ENCODE peak calls at places on chromosome 18, in six cellular contexts. One of them, this sample, is unnamed.

GRCh38 chr18:47248610-47249343 is 2.7 kb downstream of the SKOR2 start:
- DNase-seq in activated CD4-positive, alpha-beta T cell treated with anti-CD3 and anti-CD28 coated beads, Interleukin-2, amount 50 U/mL, for 1 hour: no peak
- DNase-seq in stimulated activated CD4-positive, alpha-beta T cell treated with anti-CD3 and anti-CD28 coated beads, Interleukin-12 subunit alpha, Interleukin-12 subunit beta, amount 100 ng/mL, for 4 hours: no peak
- DNase-seq in occipital lobe: no peak
- DNase-seq in sciatic nerve: no peak
- DNase-seq in right cardiac atrium: no peak
- DNase-seq in this sample: no peak

GRCh38 chr18:13264986-13265900 is 46.7 kb downstream of the LDLRAD4 start:
- DNase-seq in activated CD4-positive, alpha-beta T cell treated with anti-CD3 and anti-CD28 coated beads, Interleukin-2, amount 50 U/mL, for 1 hour: no peak
- DNase-seq in stimulated activated CD4-positive, alpha-beta T cell treated with anti-CD3 and anti-CD28 coated beads, Interleukin-12 subunit alpha, Interleukin-12 subunit beta, amount 100 ng/mL, for 4 hours: peak; percentile 42
- DNase-seq in occipital lobe: no peak
- DNase-seq in sciatic nerve: peak; percentile 45
- DNase-seq in right cardiac atrium: no peak
- DNase-seq in this sample: no peak

GRCh38 chr18:11154369-11154982 is 5.1 kb upstream of the PIEZO2 start:
- DNase-seq in activated CD4-positive, alpha-beta T cell treated with anti-CD3 and anti-CD28 coated beads, Interleukin-2, amount 50 U/mL, for 1 hour: no peak
- DNase-seq in stimulated activated CD4-positive, alpha-beta T cell treated with anti-CD3 and anti-CD28 coated beads, Interleukin-12 subunit alpha, Interleukin-12 subunit beta, amount 100 ng/mL, for 4 hours: no peak
- DNase-seq in occipital lobe: no peak
- DNase-seq in sciatic nerve: no peak
- DNase-seq in right cardiac atrium: no peak
- DNase-seq in this sample: no peak

GRCh38 chr18:55501594-55502345 is 86.2 kb downstream of the TCF4 start:
- DNase-seq in activated CD4-positive, alpha-beta T cell treated with anti-CD3 and anti-CD28 coated beads, Interleukin-2, amount 50 U/mL, for 1 hour: no peak
- DNase-seq in stimulated activated CD4-positive, alpha-beta T cell treated with anti-CD3 and anti-CD28 coated beads, Interleukin-12 subunit alpha, Interleukin-12 subunit beta, amount 100 ng/mL, for 4 hours: no peak
- DNase-seq in occipital lobe: no peak
- DNase-seq in sciatic nerve: no peak
- DNase-seq in right cardiac atrium: no peak
- DNase-seq in this sample: no peak

GRCh38 chr18:9506046-9506792 is 30.9 kb downstream of the RALBP1 start:
- DNase-seq in activated CD4-positive, alpha-beta T cell treated with anti-CD3 and anti-CD28 coated beads, Interleukin-2, amount 50 U/mL, for 1 hour: no peak
- DNase-seq in stimulated activated CD4-positive, alpha-beta T cell treated with anti-CD3 and anti-CD28 coated beads, Interleukin-12 subunit alpha, Interleukin-12 subunit beta, amount 100 ng/mL, for 4 hours: no peak
- DNase-seq in occipital lobe: no peak
- DNase-seq in sciatic nerve: no peak
- DNase-seq in right cardiac atrium: no peak
- DNase-seq in this sample: peak; percentile 33

GRCh38 chr18:49935215-49935614 is 121.9 kb upstream of the ACAA2 start:
- DNase-seq in activated CD4-positive, alpha-beta T cell treated with anti-CD3 and anti-CD28 coated beads, Interleukin-2, amount 50 U/mL, for 1 hour: no peak
- DNase-seq in stimulated activated CD4-positive, alpha-beta T cell treated with anti-CD3 and anti-CD28 coated beads, Interleukin-12 subunit alpha, Interleukin-12 subunit beta, amount 100 ng/mL, for 4 hours: no peak
- DNase-seq in occipital lobe: no peak
- DNase-seq in sciatic nerve: no peak
- DNase-seq in right cardiac atrium: no peak
- DNase-seq in this sample: no peak

GRCh38 chr18:76499596-76500340 is 4.7 kb upstream of the ZNF516 start:
- DNase-seq in activated CD4-positive, alpha-beta T cell treated with anti-CD3 and anti-CD28 coated beads, Interleukin-2, amount 50 U/mL, for 1 hour: no peak
- DNase-seq in stimulated activated CD4-positive, alpha-beta T cell treated with anti-CD3 and anti-CD28 coated beads, Interleukin-12 subunit alpha, Interleukin-12 subunit beta, amount 100 ng/mL, for 4 hours: no peak
- DNase-seq in occipital lobe: no peak
- DNase-seq in sciatic nerve: no peak
- DNase-seq in right cardiac atrium: no peak
- DNase-seq in this sample: no peak

GRCh38 chr18:58668897-58669296 is 2.4 kb upstream of the MALT1 start:
- DNase-seq in activated CD4-positive, alpha-beta T cell treated with anti-CD3 and anti-CD28 coated beads, Interleukin-2, amount 50 U/mL, for 1 hour: no peak
- DNase-seq in stimulated activated CD4-positive, alpha-beta T cell treated with anti-CD3 and anti-CD28 coated beads, Interleukin-12 subunit alpha, Interleukin-12 subunit beta, amount 100 ng/mL, for 4 hours: no peak
- DNase-seq in occipital lobe: no peak
- DNase-seq in sciatic nerve: no peak
- DNase-seq in right cardiac atrium: no peak
- DNase-seq in this sample: no peak

GRCh38 chr18:58934933-58935577 is 70.4 kb downstream of the ZNF532 start:
- DNase-seq in activated CD4-positive, alpha-beta T cell treated with anti-CD3 and anti-CD28 coated beads, Interleukin-2, amount 50 U/mL, for 1 hour: no peak
- DNase-seq in stimulated activated CD4-positive, alpha-beta T cell treated with anti-CD3 and anti-CD28 coated beads, Interleukin-12 subunit alpha, Interleukin-12 subunit beta, amount 100 ng/mL, for 4 hours: no peak
- DNase-seq in occipital lobe: no peak
- DNase-seq in sciatic nerve: no peak
- DNase-seq in right cardiac atrium: no peak
- DNase-seq in this sample: no peak

GRCh38 chr18:24631238-24632025 is 171.0 kb downstream of the HRH4 start:
- DNase-seq in activated CD4-positive, alpha-beta T cell treated with anti-CD3 and anti-CD28 coated beads, Interleukin-2, amount 50 U/mL, for 1 hour: no peak
- DNase-seq in stimulated activated CD4-positive, alpha-beta T cell treated with anti-CD3 and anti-CD28 coated beads, Interleukin-12 subunit alpha, Interleukin-12 subunit beta, amount 100 ng/mL, for 4 hours: no peak
- DNase-seq in occipital lobe: peak; percentile 25
- DNase-seq in sciatic nerve: no peak
- DNase-seq in right cardiac atrium: peak; percentile 56
- DNase-seq in this sample: no peak

GRCh38 chr18:35782926-35783325 is 189.6 kb upstream of the RMP24 start:
- DNase-seq in activated CD4-positive, alpha-beta T cell treated with anti-CD3 and anti-CD28 coated beads, Interleukin-2, amount 50 U/mL, for 1 hour: no peak
- DNase-seq in stimulated activated CD4-positive, alpha-beta T cell treated with anti-CD3 and anti-CD28 coated beads, Interleukin-12 subunit alpha, Interleukin-12 subunit beta, amount 100 ng/mL, for 4 hours: no peak
- DNase-seq in occipital lobe: no peak
- DNase-seq in sciatic nerve: no peak
- DNase-seq in right cardiac atrium: no peak
- DNase-seq in this sample: no peak

GRCh38 chr18:42038936-42039335 is 83.9 kb downstream of the PIK3C3 start:
- DNase-seq in activated CD4-positive, alpha-beta T cell treated with anti-CD3 and anti-CD28 coated beads, Interleukin-2, amount 50 U/mL, for 1 hour: no peak
- DNase-seq in stimulated activated CD4-positive, alpha-beta T cell treated with anti-CD3 and anti-CD28 coated beads, Interleukin-12 subunit alpha, Interleukin-12 subunit beta, amount 100 ng/mL, for 4 hours: no peak
- DNase-seq in occipital lobe: no peak
- DNase-seq in sciatic nerve: no peak
- DNase-seq in right cardiac atrium: no peak
- DNase-seq in this sample: no peak

GRCh38 chr18:63205791-63206252 is 113.7 kb downstream of the BCL2 start:
- DNase-seq in activated CD4-positive, alpha-beta T cell treated with anti-CD3 and anti-CD28 coated beads, Interleukin-2, amount 50 U/mL, for 1 hour: no peak
- DNase-seq in stimulated activated CD4-positive, alpha-beta T cell treated with anti-CD3 and anti-CD28 coated beads, Interleukin-12 subunit alpha, Interleukin-12 subunit beta, amount 100 ng/mL, for 4 hours: no peak
- DNase-seq in occipital lobe: no peak
- DNase-seq in sciatic nerve: no peak
- DNase-seq in right cardiac atrium: no peak
- DNase-seq in this sample: no peak

GRCh38 chr18:45571161-45571560 is 44.1 kb upstream of the SLC14A2 start:
- DNase-seq in activated CD4-positive, alpha-beta T cell treated with anti-CD3 and anti-CD28 coated beads, Interleukin-2, amount 50 U/mL, for 1 hour: no peak
- DNase-seq in stimulated activated CD4-positive, alpha-beta T cell treated with anti-CD3 and anti-CD28 coated beads, Interleukin-12 subunit alpha, Interleukin-12 subunit beta, amount 100 ng/mL, for 4 hours: no peak
- DNase-seq in occipital lobe: no peak
- DNase-seq in sciatic nerve: no peak
- DNase-seq in right cardiac atrium: no peak
- DNase-seq in this sample: no peak